ENCODE peak calls at places on chromosomes 11 and 22, in nine cellular contexts. Q, L, T, H, I, R, K, F and M are unnamed samples.

GRCh38 chr11:3905080-3905953 is 49.9 kb downstream of the STIM1 start:
- DNase-seq in I (peak; percentile 93), F (peak; percentile 86), H (no peak), Q (peak; percentile 98), R (no peak), K (no peak), L (no peak), T (no peak), M (peak; percentile 60)

GRCh38 chr22:27602390-27602789 is 199.2 kb downstream of the MN1 start:
- DNase-seq in K (no peak), I (no peak), Q (no peak), R (no peak), F (no peak), L (no peak), T (no peak), H (no peak), M (no peak)

GRCh38 chr11:67117667-67118058 is 1.4 kb upstream of the KDM2A start:
- DNase-seq in K (peak; percentile 63), L (no peak), R (no peak), T (no peak), H (no peak), F (peak; percentile 66), I (no peak), Q (peak; percentile 34), M (no peak)

GRCh38 chr22:44809456-44809855 is 57.1 kb downstream of the ARHGAP8 start:
- DNase-seq in H (no peak), L (no peak), I (no peak), R (no peak), F (no peak), Q (no peak), T (no peak), K (peak; percentile 0), M (no peak)

GRCh38 chr11:131973017-131973416 is 602.6 kb downstream of the NTM start:
- DNase-seq in I (no peak), K (no peak), H (no peak), L (no peak), F (no peak), Q (no peak), T (no peak), R (no peak), M (no peak)

GRCh38 chr11:128238521-128239222 is 348.7 kb downstream of the ETS1 start:
- DNase-seq in K (no peak), I (no peak), F (no peak), R (no peak), L (no peak), H (no peak), Q (no peak), T (no peak), M (no peak)

GRCh38 chr11:45092901-45093760 is 53.3 kb upstream of the PRDM11 start:
- DNase-seq in I (peak; percentile 25), R (no peak), Q (peak; percentile 90), K (no peak), L (no peak), F (no peak), H (peak; percentile 98), T (no peak), M (no peak)

GRCh38 chr11:69209936-69210659 is 54.4 kb downstream of the SMIM38 start:
- DNase-seq in Q (peak; percentile 14), T (no peak), I (no peak), L (no peak), R (no peak), H (peak; percentile 67), K (no peak), F (peak; percentile 42), M (no peak)

GRCh38 chr22:29816539-29816938 is 21.5 kb downstream of the ASCC2 start:
- DNase-seq in L (no peak), I (no peak), F (no peak), Q (no peak), T (no peak), K (no peak), H (no peak), R (no peak), M (no peak)

GRCh38 chr11:122028561-122028960 is 87.5 kb downstream of the BLID start:
- DNase-seq in L (no peak), Q (no peak), R (no peak), H (no peak), I (no peak), F (no peak), K (no peak), T (no peak), M (no peak)

GRCh38 chr11:69700278-69701140 is 3.3 kb downstream of the FGF19 start:
- DNase-seq in R (no peak), I (peak; percentile 66), K (peak; percentile 56), F (peak; percentile 53), H (no peak), T (peak; percentile 51), Q (peak; percentile 71), L (no peak), M (no peak)

GRCh38 chr11:116862101-116862637 is 24.7 kb upstream of the APOA1 start:
- DNase-seq in T (no peak), I (no peak), L (no peak), Q (no peak), H (no peak), K (no peak), F (no peak), R (no peak), M (no peak)

GRCh38 chr11:130123414-130124040 is 36.1 kb upstream of the ST14 start:
- DNase-seq in I (no peak), F (no peak), Q (no peak), L (no peak), R (no peak), H (no peak), T (no peak), K (no peak), M (no peak)

GRCh38 chr22:46537221-46537945 is at the start of gene CELSR1:
- DNase-seq in F (peak; percentile 45), K (peak; percentile 68), Q (peak; percentile 92), L (no peak), I (peak; percentile 74), R (no peak), T (no peak), H (no peak), M (no peak)

GRCh38 chr11:122853971-122854446 is 15.7 kb downstream of the CRTAM start:
- DNase-seq in L (peak; percentile 73), T (no peak), I (peak; percentile 79), K (no peak), Q (peak; percentile 82), H (peak; percentile 18), F (peak; percentile 76), R (peak; percentile 86), M (no peak)

GRCh38 chr11:326842-327580 is 6.4 kb upstream of the IFITM3 start:
- DNase-seq in Q (peak; percentile 71), H (peak; percentile 32), F (no peak), T (no peak), K (peak; percentile 73), R (no peak), L (no peak), I (no peak), M (no peak)

GRCh38 chr11:121334973-121335711 is 42.6 kb downstream of the SC5D start:
- DNase-seq in T (no peak), Q (no peak), I (no peak), R (no peak), K (no peak), F (no peak), H (no peak), L (no peak), M (no peak)

GRCh38 chr11:65619281-65619928 is 3.8 kb downstream of the PCNX3 start:
- DNase-seq in K (no peak), H (no peak), R (no peak), F (no peak), Q (no peak), T (no peak), L (no peak), I (no peak), M (no peak)

GRCh38 chr22:25409240-25409639 is 155.2 kb upstream of the GRK3 start:
- DNase-seq in T (no peak), L (no peak), R (no peak), Q (no peak), I (no peak), H (no peak), F (no peak), K (no peak), M (no peak)

GRCh38 chr22:30375312-30375849 is 11.8 kb downstream of the RNF215 start:
- DNase-seq in H (no peak), F (no peak), I (no peak), L (no peak), K (no peak), T (no peak), R (no peak), Q (no peak), M (no peak)